ENCODE peak calls at places on chromosome 5, in six cellular contexts. One of them, this sample, is unnamed.

GRCh38 chr5:138985256-138985655 is 110.1 kb upstream of the LRRTM2 start:
- DNase-seq in lower lobe of right lung: no peak
- DNase-seq in effector memory CD4-positive, alpha-beta T cell: no peak
- DNase-seq in A673: no peak
- DNase-seq in neuronal stem cell: no peak
- DNase-seq in GM23338: no peak
- DNase-seq in this sample: no peak

GRCh38 chr5:97986069-97986468 is 787.4 kb upstream of the RGMB start:
- DNase-seq in effector memory CD4-positive, alpha-beta T cell: no peak
- DNase-seq in neuronal stem cell: no peak
- DNase-seq in GM23338: peak; percentile 48
- DNase-seq in A673: peak; percentile 11
- DNase-seq in lower lobe of right lung: no peak
- DNase-seq in this sample: no peak

GRCh38 chr5:59207416-59207815 is 624.5 kb downstream of the RAB3C start:
- DNase-seq in effector memory CD4-positive, alpha-beta T cell: no peak
- DNase-seq in neuronal stem cell: no peak
- DNase-seq in GM23338: no peak
- DNase-seq in lower lobe of right lung: no peak
- DNase-seq in A673: no peak
- DNase-seq in this sample: no peak

GRCh38 chr5:154201108-154201769 is 10.7 kb downstream of the GALNT10 start:
- DNase-seq in neuronal stem cell: no peak
- DNase-seq in effector memory CD4-positive, alpha-beta T cell: no peak
- DNase-seq in lower lobe of right lung: no peak
- DNase-seq in GM23338: no peak
- DNase-seq in A673: no peak
- DNase-seq in this sample: no peak

GRCh38 chr5:179147991-179148702 is 88.0 kb downstream of the ZNF354C start:
- DNase-seq in A673: no peak
- DNase-seq in neuronal stem cell: no peak
- DNase-seq in effector memory CD4-positive, alpha-beta T cell: no peak
- DNase-seq in GM23338: no peak
- DNase-seq in lower lobe of right lung: peak; percentile 15
- DNase-seq in this sample: peak; percentile 21

GRCh38 chr5:16952968-16953671 is 17.0 kb upstream of the MYO10 start:
- DNase-seq in lower lobe of right lung: no peak
- DNase-seq in A673: no peak
- DNase-seq in neuronal stem cell: no peak
- DNase-seq in effector memory CD4-positive, alpha-beta T cell: no peak
- DNase-seq in GM23338: no peak
- DNase-seq in this sample: no peak

GRCh38 chr5:76785493-76785892 is 33.3 kb upstream of the F2RL1 start:
- DNase-seq in effector memory CD4-positive, alpha-beta T cell: no peak
- DNase-seq in A673: no peak
- DNase-seq in GM23338: no peak
- DNase-seq in lower lobe of right lung: no peak
- DNase-seq in neuronal stem cell: no peak
- DNase-seq in this sample: no peak

GRCh38 chr5:9774472-9775079 is 144.4 kb upstream of the TAS2R1 start:
- DNase-seq in effector memory CD4-positive, alpha-beta T cell: no peak
- DNase-seq in GM23338: peak; percentile 65
- DNase-seq in lower lobe of right lung: no peak
- DNase-seq in neuronal stem cell: no peak
- DNase-seq in A673: peak; percentile 2
- DNase-seq in this sample: no peak

GRCh38 chr5:163473613-163474243 is 13.3 kb downstream of the HMMR start:
- DNase-seq in A673: no peak
- DNase-seq in effector memory CD4-positive, alpha-beta T cell: no peak
- DNase-seq in GM23338: no peak
- DNase-seq in neuronal stem cell: no peak
- DNase-seq in lower lobe of right lung: no peak
- DNase-seq in this sample: no peak

GRCh38 chr5:141516648-141517025 is 27.8 kb downstream of the PCDHGC5 start:
- DNase-seq in A673: no peak
- DNase-seq in GM23338: no peak
- DNase-seq in lower lobe of right lung: no peak
- DNase-seq in effector memory CD4-positive, alpha-beta T cell: no peak
- DNase-seq in neuronal stem cell: no peak
- DNase-seq in this sample: peak; percentile 79

GRCh38 chr5:57738306-57738705 is 255.7 kb upstream of the ACTBL2 start:
- DNase-seq in effector memory CD4-positive, alpha-beta T cell: no peak
- DNase-seq in neuronal stem cell: peak; percentile 8
- DNase-seq in GM23338: no peak
- DNase-seq in A673: no peak
- DNase-seq in lower lobe of right lung: no peak
- DNase-seq in this sample: no peak

GRCh38 chr5:152443935-152444334 is 38.9 kb upstream of the NMUR2 start:
- DNase-seq in A673: no peak
- DNase-seq in effector memory CD4-positive, alpha-beta T cell: no peak
- DNase-seq in GM23338: peak; percentile 19
- DNase-seq in neuronal stem cell: no peak
- DNase-seq in lower lobe of right lung: no peak
- DNase-seq in this sample: no peak

GRCh38 chr5:149656576-149657182 is 73.4 kb upstream of the PPARGC1B start:
- DNase-seq in lower lobe of right lung: no peak
- DNase-seq in A673: peak; percentile 58
- DNase-seq in GM23338: peak; percentile 91
- DNase-seq in effector memory CD4-positive, alpha-beta T cell: no peak
- DNase-seq in neuronal stem cell: peak; percentile 27
- DNase-seq in this sample: peak; percentile 45

GRCh38 chr5:2591777-2592453 is 159.6 kb downstream of the IRX2 start:
- DNase-seq in GM23338: no peak
- DNase-seq in A673: no peak
- DNase-seq in lower lobe of right lung: no peak
- DNase-seq in neuronal stem cell: no peak
- DNase-seq in effector memory CD4-positive, alpha-beta T cell: no peak
- DNase-seq in this sample: no peak

GRCh38 chr5:83562817-83563557 is 91.4 kb downstream of the VCAN start:
- DNase-seq in lower lobe of right lung: no peak
- DNase-seq in A673: no peak
- DNase-seq in neuronal stem cell: no peak
- DNase-seq in GM23338: no peak
- DNase-seq in effector memory CD4-positive, alpha-beta T cell: no peak
- DNase-seq in this sample: no peak

GRCh38 chr5:136467632-136468031 is 102.3 kb upstream of the TRPC7 start:
- DNase-seq in GM23338: no peak
- DNase-seq in neuronal stem cell: no peak
- DNase-seq in effector memory CD4-positive, alpha-beta T cell: no peak
- DNase-seq in lower lobe of right lung: no peak
- DNase-seq in A673: no peak
- DNase-seq in this sample: no peak

DNA sequence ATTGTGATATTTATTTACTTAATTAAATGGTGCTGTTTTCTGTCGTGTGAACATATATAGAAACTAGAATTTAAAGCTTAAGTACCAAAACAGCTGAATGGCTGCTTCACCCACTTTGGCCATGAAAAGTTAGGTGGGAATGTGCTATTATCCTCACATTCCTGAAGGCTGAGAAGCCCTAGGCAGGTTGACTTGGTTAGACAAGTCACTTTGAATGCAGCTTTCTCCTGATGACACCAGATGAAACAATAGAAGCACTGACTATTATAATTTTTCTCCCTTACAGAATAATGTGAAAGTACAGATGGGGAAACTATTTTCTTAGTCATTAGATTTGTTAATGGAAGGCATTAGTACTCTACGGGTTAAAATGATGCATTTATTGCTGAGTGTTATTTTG is 65.1 kb upstream of the C5orf46 start:
- DNase-seq in A673: no peak
- DNase-seq in effector memory CD4-positive, alpha-beta T cell: no peak
- DNase-seq in GM23338: peak; percentile 30
- DNase-seq in lower lobe of right lung: no peak
- DNase-seq in neuronal stem cell: no peak
- DNase-seq in this sample: no peak
- H3K27ac ChIP-seq in A673: no peak overlapping the region
- H3K27ac ChIP-seq in effector memory CD4-positive, alpha-beta T cell: no peak overlapping the region
- H3K27ac ChIP-seq in GM23338: no peak overlapping the region
- H3K27ac ChIP-seq in lower lobe of right lung: no peak overlapping the region
- H3K27ac ChIP-seq in neuronal stem cell: no peak overlapping the region
- H3K27ac ChIP-seq in this sample: no peak overlapping the region

GRCh38 chr5:134509308-134510040 is 16.0 kb upstream of the JADE2 start:
- DNase-seq in effector memory CD4-positive, alpha-beta T cell: no peak
- DNase-seq in neuronal stem cell: no peak
- DNase-seq in lower lobe of right lung: no peak
- DNase-seq in GM23338: no peak
- DNase-seq in A673: no peak
- DNase-seq in this sample: no peak
- H3K4me1 ChIP-seq in effector memory CD4-positive, alpha-beta T cell: peaks cover 4% of the 10 kb centered on the region
- H3K4me1 ChIP-seq in neuronal stem cell: peaks cover 21% of the 10 kb centered on the region
- H3K4me1 ChIP-seq in lower lobe of right lung: peaks cover 40% of the 10 kb centered on the region
- H3K4me1 ChIP-seq in GM23338: peaks cover 43% of the 10 kb centered on the region
- H3K4me1 ChIP-seq in A673: no peaks in the 10 kb centered on the region
- H3K4me1 ChIP-seq in this sample: no peaks in the 10 kb centered on the region

GRCh38 chr5:180171568-180172094 is 37.4 kb downstream of the RASGEF1C start:
- DNase-seq in neuronal stem cell: no peak
- DNase-seq in GM23338: no peak
- DNase-seq in A673: no peak
- DNase-seq in effector memory CD4-positive, alpha-beta T cell: no peak
- DNase-seq in lower lobe of right lung: no peak
- DNase-seq in this sample: no peak
- H3K27ac ChIP-seq in neuronal stem cell: no peak overlapping the region
- H3K27ac ChIP-seq in GM23338: no peak overlapping the region
- H3K27ac ChIP-seq in A673: no peak overlapping the region
- H3K27ac ChIP-seq in effector memory CD4-positive, alpha-beta T cell: no peak overlapping the region
- H3K27ac ChIP-seq in lower lobe of right lung: no peak overlapping the region
- H3K27ac ChIP-seq in this sample: no peak overlapping the region

GRCh38 chr5:27476356-27476988 is 438.1 kb upstream of the CDH9 start:
- DNase-seq in lower lobe of right lung: no peak
- DNase-seq in A673: no peak
- DNase-seq in effector memory CD4-positive, alpha-beta T cell: no peak
- DNase-seq in GM23338: no peak
- DNase-seq in neuronal stem cell: no peak
- DNase-seq in this sample: no peak
- H3K4me1 ChIP-seq in lower lobe of right lung: no peaks in the 10 kb centered on the region
- H3K4me1 ChIP-seq in A673: no peaks in the 10 kb centered on the region
- H3K4me1 ChIP-seq in effector memory CD4-positive, alpha-beta T cell: no peaks in the 10 kb centered on the region
- H3K4me1 ChIP-seq in GM23338: peaks cover 2% of the 10 kb centered on the region
- H3K4me1 ChIP-seq in neuronal stem cell: no peaks in the 10 kb centered on the region
- H3K4me1 ChIP-seq in this sample: no peaks in the 10 kb centered on the region

GRCh38 chr5:34529581-34530331 is 126.4 kb upstream of the RAI14 start:
- DNase-seq in effector memory CD4-positive, alpha-beta T cell: no peak
- DNase-seq in lower lobe of right lung: no peak
- DNase-seq in GM23338: no peak
- DNase-seq in neuronal stem cell: no peak
- DNase-seq in A673: no peak
- DNase-seq in this sample: no peak
- H3K27ac ChIP-seq in effector memory CD4-positive, alpha-beta T cell: no peak overlapping the region
- H3K27ac ChIP-seq in lower lobe of right lung: no peak overlapping the region
- H3K27ac ChIP-seq in GM23338: peak overlapping the region; percentile 32
- H3K27ac ChIP-seq in neuronal stem cell: no peak overlapping the region
- H3K27ac ChIP-seq in A673: no peak overlapping the region
- H3K27ac ChIP-seq in this sample: no peak overlapping the region